ENCODE peak calls at places on chromosomes 7 and 10, in four cellular contexts. C is left ventricle myocardium inferior, S is dorsolateral prefrontal cortex, Y is lower leg skin. Q is an unnamed sample.

GRCh38 chr10:11246752-11247467 is 229.2 kb downstream of the CELF2 start:
- DNase-seq in C (no peak), S (no peak), Y (no peak), Q (no peak)

GRCh38 chr10:114556236-114557122 is 101.6 kb downstream of the ABLIM1 start:
- DNase-seq in C (no peak), S (no peak), Y (no peak), Q (no peak)

GRCh38 chr10:109429956-109430760 is 493.2 kb downstream of the XPNPEP1 start:
- DNase-seq in C (no peak), S (no peak), Y (no peak), Q (no peak)

GRCh38 chr7:23292623-23293022 is 6.5 kb upstream of the MALSU1 start:
- DNase-seq in C (no peak), S (no peak), Y (no peak), Q (no peak)

GRCh38 chr10:70761031-70761601 is 24.1 kb downstream of the TBATA start:
- DNase-seq in C (no peak), S (no peak), Y (no peak), Q (no peak)

GRCh38 chr10:110215751-110216150 is 8.3 kb downstream of the MXI1 start:
- DNase-seq in C (no peak), S (no peak), Y (no peak), Q (no peak)

GRCh38 chr10:127198721-127199120 is 2.3 kb upstream of the INSYN2A start:
- DNase-seq in C (no peak), S (no peak), Y (no peak), Q (no peak)

GRCh38 chr7:51451751-51452465 is 135.3 kb upstream of the COBL start:
- DNase-seq in C (no peak), S (no peak), Y (no peak), Q (no peak)

GRCh38 chr10:86182150-86182549 is 184.4 kb downstream of the GRID1 start:
- DNase-seq in C (no peak), S (peak), Y (no peak), Q (no peak)

DNA sequence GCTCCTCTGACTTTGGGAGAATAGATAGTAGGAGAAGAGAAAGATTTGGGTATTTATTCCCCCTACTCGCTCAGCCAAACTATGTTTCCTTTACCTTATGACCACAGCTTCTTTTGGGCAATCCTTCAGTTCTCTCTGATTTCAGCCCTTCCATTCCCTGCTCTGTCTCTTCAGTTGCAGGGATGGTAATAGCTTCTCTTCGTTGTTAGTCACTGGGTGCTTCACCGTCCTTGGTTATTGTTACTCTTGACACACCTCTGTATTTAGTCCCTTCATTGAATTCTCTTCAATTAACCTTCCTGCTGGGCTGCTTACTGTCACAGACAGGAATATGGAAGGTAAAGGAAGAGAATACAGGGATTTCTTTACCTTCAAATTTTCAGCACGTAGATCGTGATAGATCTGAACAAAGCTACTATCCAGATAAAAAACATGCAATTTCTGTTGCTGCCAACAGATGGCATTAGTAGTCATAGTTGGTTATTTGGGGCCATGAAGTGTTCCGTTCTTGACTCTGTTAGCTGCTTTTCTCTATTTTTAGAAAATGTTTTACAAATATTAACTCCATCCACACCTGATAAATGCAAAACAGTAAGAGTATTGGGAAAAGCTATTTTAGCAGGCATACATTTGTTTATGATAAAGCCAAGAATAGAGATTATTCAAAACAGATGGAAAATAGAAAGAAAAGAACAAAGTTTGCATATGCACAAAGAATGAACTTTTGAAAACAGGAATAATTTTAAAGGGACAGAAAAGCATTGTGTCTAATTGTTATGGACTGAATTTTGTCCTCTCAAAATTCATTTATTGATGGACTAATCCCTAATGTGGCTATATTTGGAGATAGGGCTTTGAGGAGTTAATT is 14.0 kb upstream of the PTTG1IP2 start:
- DNase-seq in C (no peak), S (no peak), Y (no peak), Q (no peak)
- H3K4me3 ChIP-seq in C (peak), S (peak), Y (no peak), Q (no peak)

GRCh38 chr10:117537436-117537903 is 5.1 kb upstream of the EMX2 start:
- DNase-seq in C (no peak), S (no peak), Y (peak), Q (no peak)
- TF ChIP-seq CTCF in C (peak), S (peak), Y (no peak), Q (peak)

DNA sequence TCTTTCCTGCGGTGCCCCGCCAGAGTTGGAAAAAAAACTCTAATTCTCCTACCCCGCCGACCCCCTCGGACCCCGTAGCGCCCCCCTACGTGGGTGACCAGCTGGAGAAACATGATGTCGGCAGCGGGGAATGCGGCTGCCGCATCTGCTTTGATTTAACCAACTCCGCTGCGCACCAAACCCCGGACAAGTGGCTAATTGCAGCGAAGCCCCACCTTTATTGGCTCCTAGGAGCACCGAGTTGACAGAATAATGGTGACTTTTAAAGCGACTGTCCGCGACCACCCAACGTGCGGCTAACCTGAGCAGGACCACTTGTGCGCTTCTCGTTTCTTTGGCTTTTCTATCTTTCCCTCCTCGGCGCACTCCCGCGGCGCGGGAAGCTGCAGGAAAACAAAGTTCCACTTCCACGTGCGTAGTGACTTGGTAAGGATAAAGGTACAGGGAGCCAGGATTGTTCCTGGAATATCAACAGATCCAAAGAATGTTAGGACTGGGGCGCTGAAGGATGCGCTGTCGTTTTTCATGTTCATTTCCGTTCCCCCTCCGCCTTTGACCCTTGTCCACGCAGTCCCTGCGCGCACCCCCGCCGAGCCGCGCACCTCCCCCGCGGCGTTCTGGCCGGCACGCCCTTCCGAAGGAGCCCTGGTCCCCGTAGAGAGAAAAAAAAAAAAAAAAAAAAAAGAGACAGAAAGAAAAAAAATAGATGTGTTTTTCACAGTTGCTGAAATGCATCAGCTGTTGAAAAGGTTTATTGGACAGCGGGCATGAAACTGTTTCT is 1.4 kb downstream of the WNT16 start:
- DNase-seq in C (no peak), S (no peak), Y (no peak), Q (no peak)
- H3K4me3 ChIP-seq in C (peak), S (peak), Y (peak), Q (peak)

DNA sequence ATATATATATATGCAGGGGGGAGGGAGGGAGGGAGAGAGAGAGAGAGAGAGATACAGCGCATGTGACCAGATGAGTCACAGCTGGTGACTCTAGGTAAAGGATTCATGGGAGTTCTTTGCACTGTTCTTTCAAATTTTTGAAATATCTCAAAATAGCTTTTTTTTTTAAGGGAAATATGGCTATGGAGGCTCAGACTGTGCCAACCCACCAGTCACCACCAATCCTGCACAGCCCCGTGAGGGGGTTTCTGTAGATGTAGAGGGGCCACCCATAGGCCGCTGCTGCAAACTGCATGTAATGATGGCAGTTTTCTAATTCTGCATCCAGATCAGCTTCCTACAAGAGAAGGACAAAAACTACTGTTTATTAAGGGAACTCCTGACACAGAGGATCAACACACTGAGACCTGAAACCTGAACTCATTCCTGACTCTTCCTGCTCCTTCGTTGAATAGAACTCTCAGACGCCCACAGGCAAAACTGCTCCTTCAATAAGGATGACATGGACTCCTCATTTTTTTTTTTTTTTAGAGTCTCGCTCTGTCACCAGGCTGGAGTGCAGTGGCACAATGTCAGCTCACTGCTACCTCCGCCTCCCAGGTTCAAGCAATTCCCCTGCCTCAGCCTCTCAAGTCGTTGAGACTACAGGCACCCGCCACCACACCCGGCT is 17.3 kb downstream of the DAGLB start:
- DNase-seq in C (no peak), S (no peak), Y (no peak), Q (no peak)
- TF ChIP-seq CTCF in C (no peak), S (no peak), Y (no peak), Q (peak)

DNA sequence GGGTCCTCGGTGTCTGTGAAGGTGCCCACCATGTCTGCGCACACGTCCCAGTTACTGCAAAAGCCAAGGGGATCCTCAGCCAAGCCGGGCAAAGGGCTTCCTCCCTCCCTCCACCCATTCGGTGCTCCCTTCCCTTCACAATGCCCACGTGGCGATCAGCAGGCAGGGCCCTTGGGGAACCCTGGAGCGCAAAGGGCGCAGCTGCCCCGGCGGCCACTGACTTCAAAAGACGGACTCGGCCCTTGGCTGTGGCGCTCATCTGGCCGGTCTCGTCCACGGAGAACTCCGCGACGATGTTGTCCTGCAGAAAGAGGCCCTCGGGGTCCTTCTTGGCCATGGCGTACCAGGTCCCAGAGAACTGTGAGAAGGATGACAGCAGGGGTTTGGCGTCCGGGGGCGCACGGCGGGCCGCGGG is 582 bp downstream of the RBP4 start:
- DNase-seq in C (no peak), S (no peak), Y (peak), Q (no peak)
- H3K4me3 ChIP-seq in C (peak), S (peak), Y (no peak), Q (peak)